ENCODE peak calls at places on chromosomes 1 and 21, in six cellular contexts. X, P, Q, D, N and M are unnamed samples.

GRCh38 chr21:43923391-43923790 is 58.4 kb downstream of the AGPAT3 start:
- DNase-seq in Q (no peak), X (no peak), P (peak; percentile 11), N (no peak), D (no peak), M (no peak)

GRCh38 chr1:226403522-226404034 is 4.3 kb downstream of the PARP1 start:
- DNase-seq in D (peak; percentile 72), N (no peak), P (peak; percentile 8), X (peak; percentile 39), Q (peak; percentile 55), M (no peak)

GRCh38 chr1:181391297-181391905 is 91.9 kb upstream of the CACNA1E start:
- DNase-seq in D (peak; percentile 68), P (no peak), N (no peak), Q (no peak), X (peak; percentile 45), M (no peak)

GRCh38 chr1:116820362-116820761 is 66.1 kb downstream of the CD2 start:
- DNase-seq in X (no peak), P (peak; percentile 80), D (no peak), Q (peak; percentile 84), N (peak; percentile 97), M (no peak)

GRCh38 chr21:37916795-37917142 is 512 bp upstream of the KCNJ6 start:
- DNase-seq in X (peak; percentile 83), Q (peak; percentile 50), N (no peak), D (peak; percentile 76), P (no peak), M (peak; percentile 43)

GRCh38 chr1:47779613-47780012 is 217.6 kb downstream of the TRABD2B start:
- DNase-seq in D (no peak), N (no peak), P (no peak), Q (no peak), X (no peak), M (no peak)

GRCh38 chr1:85578321-85579295 is 2.0 kb upstream of the CCN1 start:
- DNase-seq in Q (peak; percentile 95), P (peak; percentile 98), N (peak; percentile 30), D (no peak), X (no peak), M (no peak)

GRCh38 chr1:206471415-206471801 is 1.1 kb downstream of the IKBKE start:
- DNase-seq in D (peak; percentile 23), Q (peak; percentile 38), N (no peak), X (no peak), P (no peak), M (no peak)

GRCh38 chr1:210250665-210250997 is 18.0 kb downstream of the SERTAD4 start:
- DNase-seq in N (peak; percentile 13), X (peak; percentile 85), P (no peak), Q (peak; percentile 42), D (peak; percentile 91), M (peak; percentile 40)

GRCh38 chr1:92754000-92754787 is 30.7 kb downstream of the EVI5 start:
- DNase-seq in D (no peak), P (peak; percentile 90), N (no peak), Q (peak; percentile 69), X (no peak), M (no peak)

GRCh38 chr1:85033221-85033620 is 15.1 kb downstream of the MCOLN3 start:
- DNase-seq in D (no peak), X (no peak), N (no peak), P (no peak), Q (no peak), M (no peak)

GRCh38 chr1:175124842-175125241 is 57.2 kb downstream of the TNN start:
- DNase-seq in Q (no peak), X (no peak), P (no peak), N (no peak), D (no peak), M (no peak)

GRCh38 chr1:30847358-30847972 is 61.1 kb downstream of the SDC3 start:
- DNase-seq in D (peak; percentile 90), N (no peak), X (peak; percentile 85), P (peak; percentile 79), Q (peak; percentile 81), M (peak; percentile 44)

GRCh38 chr1:166952002-166952746 is 23.2 kb downstream of the ILDR2 start:
- DNase-seq in P (peak; percentile 48), N (no peak), X (no peak), D (peak; percentile 68), Q (peak; percentile 61), M (no peak)

GRCh38 chr1:3725366-3725765 is 26.9 kb upstream of the CCDC27 start:
- DNase-seq in P (no peak), Q (no peak), D (no peak), X (no peak), N (no peak), M (no peak)

GRCh38 chr1:3727042-3727824 is 25.0 kb upstream of the CCDC27 start:
- DNase-seq in P (no peak), X (peak; percentile 80), D (peak; percentile 57), Q (peak; percentile 8), N (no peak), M (no peak)

GRCh38 chr1:3718764-3719163 is 33.5 kb upstream of the CCDC27 start:
- DNase-seq in N (no peak), X (no peak), D (no peak), Q (no peak), P (no peak), M (no peak)

GRCh38 chr1:3721955-3722465 is 30.2 kb upstream of the CCDC27 start:
- DNase-seq in P (no peak), D (no peak), Q (no peak), N (no peak), X (no peak), M (no peak)

DNA sequence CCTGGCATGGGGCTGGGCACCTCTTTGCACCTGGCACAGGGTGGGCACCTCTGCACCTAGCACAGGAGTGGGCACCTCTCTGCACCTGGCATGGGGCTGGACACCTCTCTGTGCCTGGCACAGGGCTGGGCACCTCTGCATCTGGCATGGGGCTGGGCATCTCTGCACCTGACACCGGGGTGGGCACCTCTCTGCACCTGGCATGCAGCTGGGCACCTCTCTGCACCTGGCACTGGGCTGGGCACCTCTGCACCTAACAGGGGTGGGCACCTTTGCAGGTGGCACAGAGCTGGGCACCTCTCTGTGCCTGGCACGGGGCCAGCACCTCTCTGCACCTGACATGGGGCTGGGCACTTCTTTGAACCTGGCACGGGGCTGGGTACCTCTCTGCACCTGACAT is 29.4 kb upstream of the CCDC27 start:
- DNase-seq in X (no peak), N (no peak), P (no peak), Q (no peak), D (no peak), M (no peak)
- H4K8ac ChIP-seq in X (no peak overlapping the region), N (no peak overlapping the region), P (no peak overlapping the region), Q (no peak overlapping the region), D (no peak overlapping the region), M (peak overlapping the region; percentile 65)

GRCh38 chr1:159835366-159835765 is 8.7 kb downstream of the SLAMF8 start:
- DNase-seq in P (no peak), Q (no peak), N (no peak), X (no peak), D (no peak), M (no peak)
- H4K8ac ChIP-seq in P (no peak overlapping the region), Q (no peak overlapping the region), N (no peak overlapping the region), X (no peak overlapping the region), D (no peak overlapping the region), M (no peak overlapping the region)

GRCh38 chr1:9070421-9071015 is 1.1 kb upstream of the SLC2A5 start:
- DNase-seq in P (no peak), Q (no peak), X (no peak), D (no peak), N (no peak), M (no peak)

GRCh38 chr1:9073148-9073547 is 3.7 kb upstream of the SLC2A5 start:
- DNase-seq in X (no peak), D (no peak), P (no peak), N (no peak), Q (no peak), M (no peak)

GRCh38 chr1:9069324-9070100 is at the start of gene SLC2A5:
- DNase-seq in N (peak; percentile 18), D (no peak), X (no peak), P (no peak), Q (no peak), M (no peak)

GRCh38 chr1:9068971-9069323 is 488 bp downstream of the SLC2A5 start:
- DNase-seq in D (no peak), N (peak; percentile 16), Q (no peak), P (no peak), X (no peak), M (no peak)

GRCh38 chr1:9071554-9072235 is 2.3 kb upstream of the SLC2A5 start:
- DNase-seq in D (no peak), N (peak; percentile 95), Q (no peak), X (no peak), P (no peak), M (no peak)
- H4K8ac ChIP-seq in D (no peak overlapping the region), N (no peak overlapping the region), Q (no peak overlapping the region), X (no peak overlapping the region), P (no peak overlapping the region), M (no peak overlapping the region)

GRCh38 chr1:147053269-147053668 is 115.1 kb downstream of the NBPF12 start:
- DNase-seq in X (no peak), P (no peak), N (no peak), D (no peak), Q (no peak), M (no peak)

GRCh38 chr1:147050654-147051053 is 112.5 kb downstream of the NBPF12 start:
- DNase-seq in N (no peak), Q (no peak), P (no peak), D (no peak), X (no peak), M (no peak)

GRCh38 chr1:147051136-147051535 is 113.0 kb downstream of the NBPF12 start:
- DNase-seq in N (no peak), Q (no peak), X (no peak), P (no peak), D (no peak), M (no peak)

GRCh38 chr1:147052677-147053076 is 114.6 kb downstream of the NBPF12 start:
- DNase-seq in N (no peak), D (no peak), X (no peak), Q (no peak), P (no peak), M (no peak)

GRCh38 chr1:147052143-147052542 is 114.0 kb downstream of the NBPF12 start:
- DNase-seq in Q (no peak), P (no peak), N (no peak), D (no peak), X (no peak), M (no peak)
- H4K8ac ChIP-seq in Q (no peak overlapping the region), P (no peak overlapping the region), N (no peak overlapping the region), D (no peak overlapping the region), X (no peak overlapping the region), M (no peak overlapping the region)